ENCODE peak calls at places on chromosomes 3 and 15, in four cellular contexts. T is psoas muscle, V is Panc1, L is colonic mucosa. S is an unnamed sample. For H3K4me1, the result is how much of the 10 kb centered on the place peaks cover.

GRCh38 chr15:33071451-33071850 is 123.1 kb downstream of the FMN1 start:
- DNase-seq in T (no peak), V (no peak), L (no peak), S (no peak)

GRCh38 chr3:112818289-112818688 is 28.4 kb downstream of the CD200R1L start:
- DNase-seq in T (no peak), V (no peak), L (no peak), S (no peak)

GRCh38 chr15:50959717-50960116 is 51.2 kb downstream of the AP4E1 start:
- DNase-seq in T (no peak), V (no peak), L (no peak), S (no peak)

GRCh38 chr15:45221967-45222366 is 30.1 kb upstream of the SLC28A2 start:
- DNase-seq in T (no peak), V (no peak), L (no peak), S (no peak)

GRCh38 chr3:125990253-125990970 is 21.4 kb downstream of the ROPN1B start:
- DNase-seq in T (peak), V (peak), L (peak), S (peak)

GRCh38 chr3:17865626-17866025 is 123.2 kb upstream of the TBC1D5 start:
- DNase-seq in T (no peak), V (no peak), L (no peak), S (no peak)

GRCh38 chr15:90617668-90618097 is 88.0 kb downstream of the CRTC3 start:
- DNase-seq in T (no peak), V (no peak), L (no peak), S (no peak)

GRCh38 chr3:10327592-10327991 is 6.7 kb upstream of the SEC13 start:
- DNase-seq in T (no peak), V (no peak), L (no peak), S (no peak)

GRCh38 chr3:13556214-13556613 is 7.3 kb downstream of the FBLN2 start:
- DNase-seq in T (no peak), V (no peak), L (no peak), S (no peak)
- H3K4me1 ChIP-seq in T (under half), V (under half), L (under half), S (under half)

GRCh38 chr3:182451871-182452270 is 341.4 kb upstream of the ATP11B start:
- DNase-seq in T (no peak), V (no peak), L (no peak), S (no peak)
- H3K4me3 ChIP-seq in T (no peak), V (no peak), L (no peak), S (no peak)

GRCh38 chr3:15326037-15326436 is 6.3 kb downstream of the SH3BP5 start:
- DNase-seq in T (peak), V (no peak), L (no peak), S (no peak)
- H3K27ac ChIP-seq in T (peak), V (no peak), L (no peak), S (no peak)

DNA sequence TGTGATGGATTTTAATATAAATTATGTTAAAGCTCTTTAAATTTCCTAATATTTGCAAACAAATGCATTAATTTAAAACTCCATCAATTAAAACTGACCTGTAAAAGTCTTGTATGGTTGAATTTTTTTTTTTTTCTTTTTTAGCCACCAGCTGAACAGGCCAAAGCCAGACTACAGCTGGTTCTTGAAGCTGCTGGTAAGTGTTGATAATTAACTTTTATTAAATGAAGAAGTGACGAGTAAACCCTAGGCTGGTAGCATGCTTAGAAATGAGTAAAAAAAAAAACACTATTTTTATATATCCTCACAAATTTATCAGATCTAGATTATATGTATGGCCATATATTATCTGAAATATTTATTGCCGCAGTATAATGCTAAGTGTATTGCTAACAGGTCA is 216.3 kb upstream of the MLF1 start:
- DNase-seq in T (no peak), V (no peak), L (no peak), S (no peak)
- H3K4me1 ChIP-seq in T (under half), V (under half), L (under half), S (under half)

DNA sequence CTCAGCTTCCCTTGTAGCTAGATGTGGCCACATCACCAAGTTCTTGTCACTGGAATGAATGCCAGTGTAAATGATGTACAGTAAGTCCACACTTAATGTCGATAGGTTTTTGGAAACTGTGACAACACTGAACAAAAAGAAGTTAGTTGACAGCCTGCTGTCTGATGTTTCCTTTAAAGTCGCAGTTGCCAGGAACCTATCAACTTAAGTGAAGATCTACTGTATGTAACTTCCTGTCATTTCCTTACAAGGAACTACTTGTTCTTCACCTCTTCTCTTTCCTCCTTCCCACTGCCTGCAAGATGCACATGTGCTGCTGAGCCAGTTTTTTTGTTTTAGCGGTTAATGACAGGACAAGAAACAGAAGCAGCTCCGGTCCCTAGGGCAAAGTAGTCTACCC is 44.6 kb downstream of the HDGFL3 start:
- DNase-seq in T (no peak), V (no peak), L (no peak), S (no peak)
- H3K4me3 ChIP-seq in T (no peak), V (no peak), L (no peak), S (no peak)

GRCh38 chr3:42229942-42230688 is 35.9 kb downstream of the CCK start:
- DNase-seq in T (no peak), V (no peak), L (no peak), S (peak)
- H3K27ac ChIP-seq in T (no peak), V (no peak), L (no peak), S (no peak)